ENCODE peak calls at places on chromosomes 16 and 17, in five cellular contexts. Q is PC-9; C is transverse colon; R is CD8-positive, alpha-beta memory T cell; K is lower lobe of right lung. J is an unnamed sample. For H3K4me1 and H3K27me3, the result is how much of the 10 kb centered on the place peaks cover.

GRCh38 chr16:56269824-56270684 is 78.8 kb downstream of the GNAO1 start:
- DNase-seq in Q (no peak), C (peak), R (no peak), K (no peak), J (no peak)

GRCh38 chr16:693766-694165 is 3.6 kb upstream of the WDR24 start:
- DNase-seq in Q (no peak), C (no peak), R (peak), K (no peak), J (no peak)

GRCh38 chr16:69182730-69183416 is 4.1 kb upstream of the SNTB2 start:
- DNase-seq in Q (no peak), C (no peak), R (no peak), K (no peak), J (no peak)

GRCh38 chr16:57941016-57941656 is 29.8 kb downstream of the CNGB1 start:
- DNase-seq in Q (peak), C (peak), R (no peak), K (peak), J (no peak)

GRCh38 chr17:4679652-4680051 is 24.3 kb downstream of the PELP1 start:
- DNase-seq in Q (peak), C (no peak), R (no peak), K (no peak), J (no peak)

GRCh38 chr16:28140788-28141618 is 70.8 kb downstream of the XPO6 start:
- DNase-seq in Q (peak), C (peak), R (peak), K (peak), J (no peak)

GRCh38 chr16:88298882-88299745 is 83.6 kb upstream of the ZNF469 start:
- DNase-seq in Q (no peak), C (no peak), R (no peak), K (peak), J (no peak)

GRCh38 chr17:80846932-80847331 is 144.7 kb upstream of the CHMP6 start:
- DNase-seq in Q (no peak), C (no peak), R (no peak), K (no peak), J (no peak)

GRCh38 chr17:73759324-73760185 is 115.3 kb upstream of the SDK2 start:
- DNase-seq in Q (no peak), C (no peak), R (no peak), K (no peak), J (no peak)

GRCh38 chr16:87254271-87254670 is 62.9 kb downstream of the C16orf95 start:
- DNase-seq in Q (no peak), C (no peak), R (no peak), K (no peak), J (no peak)

GRCh38 chr16:12375341-12375740 is 398.8 kb downstream of the SNX29 start:
- DNase-seq in Q (no peak), C (no peak), R (no peak), K (no peak), J (no peak)

GRCh38 chr16:9302102-9302501 is 210.7 kb downstream of the HAPSTR1 start:
- DNase-seq in Q (no peak), C (peak), R (no peak), K (no peak), J (no peak)

GRCh38 chr16:72073831-72074230 is 10.8 kb downstream of the HPR start:
- DNase-seq in Q (no peak), C (no peak), R (no peak), K (no peak), J (no peak)

GRCh38 chr17:64781013-64781392 is 118.9 kb upstream of the SMURF2 start:
- DNase-seq in Q (peak), C (no peak), R (no peak), K (no peak), J (no peak)

GRCh38 chr17:7956208-7956965 is 24.4 kb downstream of the CNTROB start:
- DNase-seq in Q (no peak), C (peak), R (no peak), K (peak), J (no peak)

GRCh38 chr16:4315185-4316102 is at the start of gene GLIS2:
- DNase-seq in Q (peak), C (peak), R (peak), K (peak), J (no peak)

GRCh38 chr17:73251871-73252270 is 9.8 kb downstream of the CPSF4L start:
- DNase-seq in Q (no peak), C (no peak), R (no peak), K (no peak), J (no peak)

GRCh38 chr17:30376621-30377452 is 1.9 kb upstream of the CPD start:
- DNase-seq in Q (peak), C (no peak), R (no peak), K (no peak), J (no peak)

GRCh38 chr17:47999612-48000011 is 28.7 kb downstream of the CDK5RAP3 start:
- DNase-seq in Q (no peak), C (no peak), R (no peak), K (peak), J (no peak)

GRCh38 chr17:66750756-66751543 is 84.0 kb upstream of the CACNG5 start:
- DNase-seq in Q (no peak), C (no peak), R (no peak), K (no peak), J (no peak)

GRCh38 chr17:39792523-39793221 is 54.9 kb downstream of the GRB7 start:
- DNase-seq in Q (no peak), C (no peak), R (no peak), K (no peak), J (no peak)
- H3K4me1 ChIP-seq in Q (under half), C (under half), R (half or more), K (under half), J (under half)

DNA sequence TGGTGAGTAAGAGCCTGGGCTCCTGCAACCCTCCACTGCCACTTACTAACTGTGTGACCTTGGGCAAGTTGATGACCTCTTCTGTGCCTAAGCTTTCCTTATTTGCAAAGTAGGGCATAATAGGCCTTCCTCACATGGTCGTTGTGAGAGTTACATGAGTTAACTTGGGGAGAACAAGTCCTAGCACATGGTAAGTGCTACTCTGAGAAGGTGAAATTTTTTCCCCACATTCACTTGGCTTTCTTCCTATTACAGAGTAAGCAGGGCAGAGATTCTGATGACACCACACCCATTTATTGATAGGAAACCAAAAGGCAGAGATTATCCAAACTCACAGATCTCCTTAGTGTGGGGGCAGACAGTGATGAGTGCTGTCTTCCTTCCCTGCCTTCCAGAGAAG is 1.6 kb downstream of the KCNH4 start:
- DNase-seq in Q (no peak), C (no peak), R (no peak), K (no peak), J (no peak)
- H3K27me3 ChIP-seq in Q (under half), C (under half), R (under half), K (under half), J (under half)

GRCh38 chr17:45308840-45309239 is 8.0 kb downstream of the MAP3K14 start:
- DNase-seq in Q (no peak), C (no peak), R (no peak), K (no peak), J (no peak)
- H3K4me1 ChIP-seq in Q (half or more), C (half or more), R (half or more), K (half or more), J (half or more)

DNA sequence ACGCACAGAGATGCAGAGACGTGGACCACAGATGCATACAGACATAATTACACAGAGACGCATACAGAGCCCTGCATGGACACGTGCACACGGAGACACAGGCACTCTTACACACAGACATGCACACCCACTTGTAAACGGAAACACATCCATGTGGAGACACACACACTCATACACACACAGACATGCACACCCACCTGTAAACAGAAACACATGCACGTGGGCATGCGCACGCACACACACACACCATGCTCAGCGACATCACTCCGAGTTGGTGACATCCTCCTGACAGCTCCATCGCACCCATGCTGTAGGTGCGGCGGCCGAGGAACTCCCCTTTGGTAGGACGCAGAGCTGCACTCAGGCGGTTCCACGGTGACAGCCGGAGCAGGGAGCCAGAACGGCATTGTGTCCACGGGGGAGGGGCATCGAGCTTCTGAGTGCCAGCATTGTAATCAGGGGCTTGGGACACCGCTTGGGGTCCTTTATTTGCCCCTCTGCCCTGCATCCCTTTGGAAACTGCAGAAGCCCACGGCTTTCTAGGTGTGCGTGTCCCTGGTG is 233.5 kb downstream of the RBFOX3 start:
- DNase-seq in Q (no peak), C (no peak), R (no peak), K (no peak), J (no peak)
- H3K27me3 ChIP-seq in Q (half or more), C (under half), R (under half), K (half or more), J (under half)

GRCh38 chr17:19387921-19388521 is 1.0 kb upstream of the MFAP4 start:
- DNase-seq in Q (peak), C (no peak), R (no peak), K (no peak), J (no peak)

GRCh38 chr17:19389386-19389785 is 2.4 kb upstream of the MFAP4 start:
- DNase-seq in Q (no peak), C (peak), R (no peak), K (no peak), J (no peak)

GRCh38 chr17:19390951-19391350 is 4.0 kb upstream of the MFAP4 start:
- DNase-seq in Q (no peak), C (no peak), R (no peak), K (no peak), J (no peak)

GRCh38 chr17:19386974-19387920 is at the start of gene MFAP4:
- DNase-seq in Q (no peak), C (peak), R (no peak), K (no peak), J (peak)

DNA sequence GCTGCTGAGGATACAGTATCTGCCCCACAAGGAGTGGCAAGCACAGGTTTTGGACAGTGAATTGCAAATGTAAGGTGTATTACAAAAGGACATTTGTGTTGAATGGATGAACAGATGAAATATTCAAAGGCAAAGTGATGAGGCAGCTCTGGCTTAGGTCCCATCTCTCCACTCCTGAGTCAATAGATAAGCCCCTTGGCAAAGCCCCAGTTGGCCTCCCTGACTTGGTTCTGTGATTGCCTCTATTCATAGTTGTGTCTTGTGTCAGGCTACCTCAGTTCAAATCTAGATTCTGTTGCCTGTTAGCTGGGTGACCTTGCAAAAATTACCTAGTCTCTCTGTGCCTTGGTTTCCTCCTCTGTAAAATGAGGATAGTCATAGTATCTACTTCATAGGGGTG is 1.8 kb upstream of the MFAP4 start:
- DNase-seq in Q (no peak), C (peak), R (no peak), K (no peak), J (no peak)
- H3K4me1 ChIP-seq in Q (under half), C (under half), R (under half), K (half or more), J (half or more)

GRCh38 chr17:74901353-74902145 is 8.1 kb upstream of the FADS6 start:
- DNase-seq in Q (no peak), C (no peak), R (no peak), K (no peak), J (no peak)
- H3K27me3 ChIP-seq in Q (under half), C (under half), R (under half), K (under half), J (under half)

DNA sequence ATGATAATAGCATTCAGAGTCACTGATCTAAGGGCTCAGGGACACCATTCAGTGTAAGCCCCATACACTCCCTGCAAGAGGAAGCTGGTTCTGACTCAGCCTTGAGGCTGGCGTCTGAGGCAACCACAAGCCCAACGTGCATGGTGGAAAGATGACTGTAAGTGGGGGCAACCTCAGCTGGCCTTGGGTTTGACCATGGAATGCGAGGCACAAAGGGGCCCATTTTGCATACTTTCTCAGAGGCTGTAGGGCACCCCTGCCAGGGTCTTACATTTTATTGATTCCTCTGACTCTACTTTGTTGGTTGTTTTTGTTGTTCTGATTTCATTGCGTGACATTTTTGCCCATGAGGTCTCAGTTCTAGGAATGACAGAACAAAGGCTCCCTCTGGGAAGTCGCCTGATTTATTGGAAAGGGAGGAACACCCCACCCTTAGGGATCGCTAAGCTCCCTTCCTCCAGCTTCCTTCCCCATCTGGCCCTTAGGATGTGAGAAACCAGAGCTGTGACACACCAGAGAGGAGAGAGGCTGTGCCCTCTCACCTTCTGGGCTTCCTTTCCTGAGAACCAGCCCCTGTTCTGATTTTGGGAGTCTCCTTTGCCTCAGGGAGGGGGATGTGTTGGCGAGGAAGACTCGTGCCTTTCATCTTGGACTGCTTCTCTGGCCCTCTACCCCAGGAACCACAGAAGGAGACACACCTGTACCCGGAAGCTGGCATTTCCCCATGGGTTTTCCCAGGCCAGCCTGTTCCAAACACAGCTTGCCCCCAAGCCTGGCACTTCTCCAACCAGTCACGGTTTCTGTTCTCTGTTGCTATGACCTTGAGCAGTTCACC is 5.6 kb upstream of the CIITA start:
- DNase-seq in Q (peak), C (peak), R (no peak), K (peak), J (no peak)
- H3K4me1 ChIP-seq in Q (under half), C (under half), R (under half), K (half or more), J (under half)

GRCh38 chr17:19464033-19465026 is 53.3 kb downstream of the RNF112 start:
- DNase-seq in Q (no peak), C (no peak), R (no peak), K (no peak), J (no peak)

GRCh38 chr17:19461139-19461538 is 50.1 kb downstream of the RNF112 start:
- DNase-seq in Q (no peak), C (no peak), R (no peak), K (no peak), J (no peak)

GRCh38 chr17:19461681-19462080 is 50.6 kb downstream of the RNF112 start:
- DNase-seq in Q (no peak), C (no peak), R (no peak), K (no peak), J (no peak)

GRCh38 chr17:19457830-19458271 is 46.8 kb downstream of the RNF112 start:
- DNase-seq in Q (no peak), C (no peak), R (no peak), K (no peak), J (peak)

DNA sequence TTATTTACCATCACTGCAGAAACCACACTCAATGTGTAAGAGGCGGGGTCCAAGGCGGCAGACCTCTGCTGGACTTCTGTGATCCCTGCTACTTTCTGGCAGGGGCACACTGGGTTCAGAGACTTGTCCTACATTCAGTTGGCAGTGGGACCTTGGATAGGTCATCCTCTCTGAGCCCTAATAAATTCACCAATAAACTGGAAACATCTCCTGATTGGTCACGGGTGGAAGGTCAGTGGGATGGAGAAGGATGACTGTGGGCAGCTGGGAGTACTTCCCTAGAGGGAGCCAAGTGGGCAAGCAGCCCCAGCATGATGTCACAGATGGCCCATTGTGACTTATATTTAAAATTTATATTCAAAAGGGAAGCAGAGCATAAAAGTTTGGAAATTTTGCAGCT is 49.7 kb downstream of the RNF112 start:
- DNase-seq in Q (no peak), C (peak), R (no peak), K (no peak), J (no peak)
- H3K27me3 ChIP-seq in Q (under half), C (under half), R (under half), K (under half), J (under half)

DNA sequence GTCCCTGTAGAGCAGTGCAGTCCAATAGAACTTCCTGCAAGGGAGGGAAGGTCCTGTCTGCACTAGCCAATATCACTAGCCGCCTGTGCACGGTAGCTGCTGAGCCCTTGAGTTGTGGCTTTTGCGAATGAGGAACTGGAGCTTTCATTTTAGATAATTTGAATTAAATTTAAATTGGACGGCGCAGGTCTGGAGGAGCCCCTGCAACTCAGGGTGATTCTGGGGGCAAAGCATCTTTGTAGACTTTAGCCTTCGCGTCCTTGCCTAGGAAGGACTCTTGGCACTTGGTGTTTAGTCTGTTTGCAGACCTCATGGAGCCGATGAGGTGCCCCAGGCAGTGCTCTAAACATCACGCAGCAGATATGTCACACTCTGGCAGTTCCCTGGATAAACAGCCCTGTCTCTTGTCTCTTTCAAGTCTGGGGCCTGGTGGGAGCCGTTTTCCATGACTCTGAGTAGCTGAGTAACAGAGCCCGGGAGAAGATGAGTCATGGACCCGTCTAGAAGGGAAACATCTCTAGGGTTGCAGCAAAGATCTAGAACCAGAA is 122.1 kb downstream of the CCDC182 start:
- DNase-seq in Q (no peak), C (no peak), R (no peak), K (no peak), J (no peak)
- H3K4me1 ChIP-seq in Q (under half), C (under half), R (under half), K (under half), J (under half)